ENCODE peak calls at places on chromosome X, in six cellular contexts. One of them, this sample, is unnamed.

GRCh38 chrX:119667111-119667928 is 25.6 kb downstream of the SEPTIN6 start:
- DNase-seq in fibroblast of lung: no peak
- DNase-seq in activated CD4-positive, alpha-beta T cell treated with anti-CD3 and anti-CD28 coated beads, Interleukin-2, amount 10 ng/mL, durations not matched to agents 7 days and 5 days: no peak
- DNase-seq in ecto neural progenitor cell: no peak
- DNase-seq in MV-4-11: no peak
- DNase-seq in AML-193: no peak
- DNase-seq in this sample: no peak

GRCh38 chrX:2176274-2176673 is 324.5 kb downstream of the DHRSX start:
- DNase-seq in fibroblast of lung: no peak
- DNase-seq in activated CD4-positive, alpha-beta T cell treated with anti-CD3 and anti-CD28 coated beads, Interleukin-2, amount 10 ng/mL, durations not matched to agents 7 days and 5 days: no peak
- DNase-seq in ecto neural progenitor cell: no peak
- DNase-seq in MV-4-11: no peak
- DNase-seq in AML-193: no peak
- DNase-seq in this sample: no peak

GRCh38 chrX:124641737-124642491 is 295.6 kb downstream of the SH2D1A start:
- DNase-seq in fibroblast of lung: no peak
- DNase-seq in activated CD4-positive, alpha-beta T cell treated with anti-CD3 and anti-CD28 coated beads, Interleukin-2, amount 10 ng/mL, durations not matched to agents 7 days and 5 days: no peak
- DNase-seq in ecto neural progenitor cell: no peak
- DNase-seq in MV-4-11: no peak
- DNase-seq in AML-193: no peak
- DNase-seq in this sample: no peak

GRCh38 chrX:2696698-2697215 is 5.7 kb downstream of the CD99 start:
- DNase-seq in fibroblast of lung: peak; percentile 91
- DNase-seq in activated CD4-positive, alpha-beta T cell treated with anti-CD3 and anti-CD28 coated beads, Interleukin-2, amount 10 ng/mL, durations not matched to agents 7 days and 5 days: peak; percentile 77
- DNase-seq in ecto neural progenitor cell: no peak
- DNase-seq in MV-4-11: no peak
- DNase-seq in AML-193: no peak
- DNase-seq in this sample: no peak

GRCh38 chrX:13123247-13123856 is 78.9 kb upstream of the FAM9C start:
- DNase-seq in fibroblast of lung: no peak
- DNase-seq in activated CD4-positive, alpha-beta T cell treated with anti-CD3 and anti-CD28 coated beads, Interleukin-2, amount 10 ng/mL, durations not matched to agents 7 days and 5 days: no peak
- DNase-seq in ecto neural progenitor cell: no peak
- DNase-seq in MV-4-11: no peak
- DNase-seq in AML-193: no peak
- DNase-seq in this sample: no peak

GRCh38 chrX:9847071-9847470 is 60.8 kb downstream of the SHROOM2 start:
- DNase-seq in fibroblast of lung: peak; percentile 80
- DNase-seq in activated CD4-positive, alpha-beta T cell treated with anti-CD3 and anti-CD28 coated beads, Interleukin-2, amount 10 ng/mL, durations not matched to agents 7 days and 5 days: no peak
- DNase-seq in ecto neural progenitor cell: no peak
- DNase-seq in MV-4-11: peak; percentile 11
- DNase-seq in AML-193: no peak
- DNase-seq in this sample: no peak

GRCh38 chrX:19342331-19342906 is 1.3 kb upstream of the PDHA1 start:
- DNase-seq in fibroblast of lung: peak; percentile 9
- DNase-seq in activated CD4-positive, alpha-beta T cell treated with anti-CD3 and anti-CD28 coated beads, Interleukin-2, amount 10 ng/mL, durations not matched to agents 7 days and 5 days: no peak
- DNase-seq in ecto neural progenitor cell: no peak
- DNase-seq in MV-4-11: peak; percentile 57
- DNase-seq in AML-193: peak; percentile 8
- DNase-seq in this sample: no peak

GRCh38 chrX:150543230-150544155 is 24.9 kb upstream of the MTM1 start:
- DNase-seq in fibroblast of lung: no peak
- DNase-seq in activated CD4-positive, alpha-beta T cell treated with anti-CD3 and anti-CD28 coated beads, Interleukin-2, amount 10 ng/mL, durations not matched to agents 7 days and 5 days: no peak
- DNase-seq in ecto neural progenitor cell: no peak
- DNase-seq in MV-4-11: peak; percentile 6
- DNase-seq in AML-193: no peak
- DNase-seq in this sample: no peak

GRCh38 chrX:11426712-11427081 is 133.5 kb downstream of the AMELX start:
- DNase-seq in fibroblast of lung: no peak
- DNase-seq in activated CD4-positive, alpha-beta T cell treated with anti-CD3 and anti-CD28 coated beads, Interleukin-2, amount 10 ng/mL, durations not matched to agents 7 days and 5 days: no peak
- DNase-seq in ecto neural progenitor cell: no peak
- DNase-seq in MV-4-11: no peak
- DNase-seq in AML-193: no peak
- DNase-seq in this sample: no peak

GRCh38 chrX:148316446-148316845 is 184.0 kb upstream of the AFF2 start:
- DNase-seq in fibroblast of lung: no peak
- DNase-seq in activated CD4-positive, alpha-beta T cell treated with anti-CD3 and anti-CD28 coated beads, Interleukin-2, amount 10 ng/mL, durations not matched to agents 7 days and 5 days: no peak
- DNase-seq in ecto neural progenitor cell: no peak
- DNase-seq in MV-4-11: no peak
- DNase-seq in AML-193: no peak
- DNase-seq in this sample: no peak

GRCh38 chrX:43551590-43551989 is 104.5 kb upstream of the MAOA start:
- DNase-seq in fibroblast of lung: no peak
- DNase-seq in activated CD4-positive, alpha-beta T cell treated with anti-CD3 and anti-CD28 coated beads, Interleukin-2, amount 10 ng/mL, durations not matched to agents 7 days and 5 days: no peak
- DNase-seq in ecto neural progenitor cell: no peak
- DNase-seq in MV-4-11: no peak
- DNase-seq in AML-193: no peak
- DNase-seq in this sample: no peak

GRCh38 chrX:72659726-72660125 is 54.4 kb downstream of the PHKA1 start:
- DNase-seq in fibroblast of lung: no peak
- DNase-seq in activated CD4-positive, alpha-beta T cell treated with anti-CD3 and anti-CD28 coated beads, Interleukin-2, amount 10 ng/mL, durations not matched to agents 7 days and 5 days: no peak
- DNase-seq in ecto neural progenitor cell: no peak
- DNase-seq in MV-4-11: no peak
- DNase-seq in AML-193: no peak
- DNase-seq in this sample: no peak

GRCh38 chrX:124028177-124028576 is 66.7 kb downstream of the STAG2 start:
- DNase-seq in fibroblast of lung: peak; percentile 60
- DNase-seq in activated CD4-positive, alpha-beta T cell treated with anti-CD3 and anti-CD28 coated beads, Interleukin-2, amount 10 ng/mL, durations not matched to agents 7 days and 5 days: no peak
- DNase-seq in ecto neural progenitor cell: no peak
- DNase-seq in MV-4-11: no peak
- DNase-seq in AML-193: no peak
- DNase-seq in this sample: no peak

GRCh38 chrX:34764842-34765241 is 107.8 kb upstream of the TMEM47 start:
- DNase-seq in fibroblast of lung: no peak
- DNase-seq in activated CD4-positive, alpha-beta T cell treated with anti-CD3 and anti-CD28 coated beads, Interleukin-2, amount 10 ng/mL, durations not matched to agents 7 days and 5 days: no peak
- DNase-seq in ecto neural progenitor cell: no peak
- DNase-seq in MV-4-11: no peak
- DNase-seq in AML-193: no peak
- DNase-seq in this sample: no peak

GRCh38 chrX:83829874-83830273 is 31.1 kb upstream of the CYLC1 start:
- DNase-seq in fibroblast of lung: no peak
- DNase-seq in activated CD4-positive, alpha-beta T cell treated with anti-CD3 and anti-CD28 coated beads, Interleukin-2, amount 10 ng/mL, durations not matched to agents 7 days and 5 days: no peak
- DNase-seq in ecto neural progenitor cell: no peak
- DNase-seq in MV-4-11: peak; percentile 64
- DNase-seq in AML-193: peak; percentile 41
- DNase-seq in this sample: no peak

GRCh38 chrX:20742106-20742505 is 475.4 kb upstream of the RPS6KA3 start:
- DNase-seq in fibroblast of lung: peak; percentile 60
- DNase-seq in activated CD4-positive, alpha-beta T cell treated with anti-CD3 and anti-CD28 coated beads, Interleukin-2, amount 10 ng/mL, durations not matched to agents 7 days and 5 days: no peak
- DNase-seq in ecto neural progenitor cell: no peak
- DNase-seq in MV-4-11: no peak
- DNase-seq in AML-193: no peak
- DNase-seq in this sample: no peak

GRCh38 chrX:24577091-24577490 is 70.1 kb downstream of the PCYT1B start:
- DNase-seq in fibroblast of lung: no peak
- DNase-seq in activated CD4-positive, alpha-beta T cell treated with anti-CD3 and anti-CD28 coated beads, Interleukin-2, amount 10 ng/mL, durations not matched to agents 7 days and 5 days: no peak
- DNase-seq in ecto neural progenitor cell: no peak
- DNase-seq in MV-4-11: no peak
- DNase-seq in AML-193: no peak
- DNase-seq in this sample: no peak

GRCh38 chrX:48083212-48083611 is 11.8 kb upstream of the ZNF630 start:
- DNase-seq in fibroblast of lung: peak; percentile 29
- DNase-seq in activated CD4-positive, alpha-beta T cell treated with anti-CD3 and anti-CD28 coated beads, Interleukin-2, amount 10 ng/mL, durations not matched to agents 7 days and 5 days: peak; percentile 51
- DNase-seq in ecto neural progenitor cell: peak; percentile 48
- DNase-seq in MV-4-11: peak; percentile 50
- DNase-seq in AML-193: peak; percentile 11
- DNase-seq in this sample: peak; percentile 5

GRCh38 chrX:147476008-147476407 is 435.7 kb upstream of the FMR1 start:
- DNase-seq in fibroblast of lung: no peak
- DNase-seq in activated CD4-positive, alpha-beta T cell treated with anti-CD3 and anti-CD28 coated beads, Interleukin-2, amount 10 ng/mL, durations not matched to agents 7 days and 5 days: peak; percentile 23
- DNase-seq in ecto neural progenitor cell: no peak
- DNase-seq in MV-4-11: no peak
- DNase-seq in AML-193: no peak
- DNase-seq in this sample: no peak

GRCh38 chrX:155745792-155746191 is 133.0 kb upstream of the TMLHE start:
- DNase-seq in fibroblast of lung: peak; percentile 7
- DNase-seq in activated CD4-positive, alpha-beta T cell treated with anti-CD3 and anti-CD28 coated beads, Interleukin-2, amount 10 ng/mL, durations not matched to agents 7 days and 5 days: no peak
- DNase-seq in ecto neural progenitor cell: no peak
- DNase-seq in MV-4-11: no peak
- DNase-seq in AML-193: no peak
- DNase-seq in this sample: no peak

GRCh38 chrX:131083510-131084142 is 25.5 kb downstream of the ARHGAP36 start:
- DNase-seq in fibroblast of lung: no peak
- DNase-seq in activated CD4-positive, alpha-beta T cell treated with anti-CD3 and anti-CD28 coated beads, Interleukin-2, amount 10 ng/mL, durations not matched to agents 7 days and 5 days: no peak
- DNase-seq in ecto neural progenitor cell: no peak
- DNase-seq in MV-4-11: no peak
- DNase-seq in AML-193: no peak
- DNase-seq in this sample: no peak

GRCh38 chrX:7789200-7789599 is 53.8 kb upstream of the VCX start:
- DNase-seq in fibroblast of lung: no peak
- DNase-seq in activated CD4-positive, alpha-beta T cell treated with anti-CD3 and anti-CD28 coated beads, Interleukin-2, amount 10 ng/mL, durations not matched to agents 7 days and 5 days: no peak
- DNase-seq in ecto neural progenitor cell: no peak
- DNase-seq in MV-4-11: no peak
- DNase-seq in AML-193: no peak
- DNase-seq in this sample: no peak

GRCh38 chrX:24838624-24839023 is 144.9 kb downstream of the POLA1 start:
- DNase-seq in fibroblast of lung: peak; percentile 23
- DNase-seq in activated CD4-positive, alpha-beta T cell treated with anti-CD3 and anti-CD28 coated beads, Interleukin-2, amount 10 ng/mL, durations not matched to agents 7 days and 5 days: peak; percentile 39
- DNase-seq in ecto neural progenitor cell: no peak
- DNase-seq in MV-4-11: peak; percentile 7
- DNase-seq in AML-193: peak; percentile 35
- DNase-seq in this sample: no peak

GRCh38 chrX:10395179-10395578 is 225.2 kb downstream of the MID1 start:
- DNase-seq in fibroblast of lung: peak; percentile 17
- DNase-seq in activated CD4-positive, alpha-beta T cell treated with anti-CD3 and anti-CD28 coated beads, Interleukin-2, amount 10 ng/mL, durations not matched to agents 7 days and 5 days: no peak
- DNase-seq in ecto neural progenitor cell: no peak
- DNase-seq in MV-4-11: peak; percentile 36
- DNase-seq in AML-193: no peak
- DNase-seq in this sample: no peak

GRCh38 chrX:42241421-42241820 is 318.1 kb upstream of the CASK start:
- DNase-seq in fibroblast of lung: peak; percentile 8
- DNase-seq in activated CD4-positive, alpha-beta T cell treated with anti-CD3 and anti-CD28 coated beads, Interleukin-2, amount 10 ng/mL, durations not matched to agents 7 days and 5 days: no peak
- DNase-seq in ecto neural progenitor cell: no peak
- DNase-seq in MV-4-11: no peak
- DNase-seq in AML-193: no peak
- DNase-seq in this sample: no peak

GRCh38 chrX:1444896-1445480 is 7.7 kb downstream of the ASMTL start:
- DNase-seq in fibroblast of lung: no peak
- DNase-seq in activated CD4-positive, alpha-beta T cell treated with anti-CD3 and anti-CD28 coated beads, Interleukin-2, amount 10 ng/mL, durations not matched to agents 7 days and 5 days: peak; percentile 4
- DNase-seq in ecto neural progenitor cell: peak; percentile 14
- DNase-seq in MV-4-11: no peak
- DNase-seq in AML-193: no peak
- DNase-seq in this sample: no peak

GRCh38 chrX:74931214-74931613 is 6.0 kb upstream of the NEXMIF start:
- DNase-seq in fibroblast of lung: no peak
- DNase-seq in activated CD4-positive, alpha-beta T cell treated with anti-CD3 and anti-CD28 coated beads, Interleukin-2, amount 10 ng/mL, durations not matched to agents 7 days and 5 days: no peak
- DNase-seq in ecto neural progenitor cell: peak; percentile 42
- DNase-seq in MV-4-11: no peak
- DNase-seq in AML-193: no peak
- DNase-seq in this sample: no peak

GRCh38 chrX:45889471-45889870 is 655.8 kb downstream of the ZNF674 start:
- DNase-seq in fibroblast of lung: peak; percentile 69
- DNase-seq in activated CD4-positive, alpha-beta T cell treated with anti-CD3 and anti-CD28 coated beads, Interleukin-2, amount 10 ng/mL, durations not matched to agents 7 days and 5 days: no peak
- DNase-seq in ecto neural progenitor cell: no peak
- DNase-seq in MV-4-11: no peak
- DNase-seq in AML-193: no peak
- DNase-seq in this sample: no peak

GRCh38 chrX:7108995-7109634 is 38.4 kb upstream of the STS start:
- DNase-seq in fibroblast of lung: peak; percentile 11
- DNase-seq in activated CD4-positive, alpha-beta T cell treated with anti-CD3 and anti-CD28 coated beads, Interleukin-2, amount 10 ng/mL, durations not matched to agents 7 days and 5 days: no peak
- DNase-seq in ecto neural progenitor cell: no peak
- DNase-seq in MV-4-11: no peak
- DNase-seq in AML-193: no peak
- DNase-seq in this sample: no peak

GRCh38 chrX:3268804-3269203 is 77.6 kb downstream of the MXRA5 start:
- DNase-seq in fibroblast of lung: peak; percentile 61
- DNase-seq in activated CD4-positive, alpha-beta T cell treated with anti-CD3 and anti-CD28 coated beads, Interleukin-2, amount 10 ng/mL, durations not matched to agents 7 days and 5 days: no peak
- DNase-seq in ecto neural progenitor cell: no peak
- DNase-seq in MV-4-11: no peak
- DNase-seq in AML-193: no peak
- DNase-seq in this sample: no peak

GRCh38 chrX:11765449-11765848 is 7.4 kb downstream of the MSL3 start:
- DNase-seq in fibroblast of lung: no peak
- DNase-seq in activated CD4-positive, alpha-beta T cell treated with anti-CD3 and anti-CD28 coated beads, Interleukin-2, amount 10 ng/mL, durations not matched to agents 7 days and 5 days: no peak
- DNase-seq in ecto neural progenitor cell: no peak
- DNase-seq in MV-4-11: no peak
- DNase-seq in AML-193: no peak
- DNase-seq in this sample: no peak

GRCh38 chrX:132267392-132267791 is 48.1 kb upstream of the RAP2C start:
- DNase-seq in fibroblast of lung: no peak
- DNase-seq in activated CD4-positive, alpha-beta T cell treated with anti-CD3 and anti-CD28 coated beads, Interleukin-2, amount 10 ng/mL, durations not matched to agents 7 days and 5 days: no peak
- DNase-seq in ecto neural progenitor cell: no peak
- DNase-seq in MV-4-11: no peak
- DNase-seq in AML-193: no peak
- DNase-seq in this sample: no peak

GRCh38 chrX:111728096-111728495 is 47.1 kb downstream of the ALG13 start:
- DNase-seq in fibroblast of lung: peak; percentile 48
- DNase-seq in activated CD4-positive, alpha-beta T cell treated with anti-CD3 and anti-CD28 coated beads, Interleukin-2, amount 10 ng/mL, durations not matched to agents 7 days and 5 days: no peak
- DNase-seq in ecto neural progenitor cell: no peak
- DNase-seq in MV-4-11: no peak
- DNase-seq in AML-193: no peak
- DNase-seq in this sample: no peak

GRCh38 chrX:39900788-39901170 is 197.0 kb downstream of the BCOR start:
- DNase-seq in fibroblast of lung: no peak
- DNase-seq in activated CD4-positive, alpha-beta T cell treated with anti-CD3 and anti-CD28 coated beads, Interleukin-2, amount 10 ng/mL, durations not matched to agents 7 days and 5 days: no peak
- DNase-seq in ecto neural progenitor cell: peak; percentile 65
- DNase-seq in MV-4-11: no peak
- DNase-seq in AML-193: no peak
- DNase-seq in this sample: no peak

GRCh38 chrX:39427492-39428289 is 626.4 kb downstream of the MID1IP1 start:
- DNase-seq in fibroblast of lung: peak; percentile 36
- DNase-seq in activated CD4-positive, alpha-beta T cell treated with anti-CD3 and anti-CD28 coated beads, Interleukin-2, amount 10 ng/mL, durations not matched to agents 7 days and 5 days: peak; percentile 6
- DNase-seq in ecto neural progenitor cell: no peak
- DNase-seq in MV-4-11: peak; percentile 85
- DNase-seq in AML-193: no peak
- DNase-seq in this sample: no peak

This sample was measured in T-helper 9 cell.